ENCODE peak calls at places on chromosomes 4 and X, in five cellular contexts. K, Z, Q, V and I are unnamed samples.

GRCh38 chr4:188495169-188495568 is 355.9 kb downstream of the TRIML1 start:
- DNase-seq in K (no peak), Z (no peak), Q (no peak), V (no peak), I (no peak)

GRCh38 chr4:143346208-143346607 is 9.5 kb downstream of the GAB1 start:
- DNase-seq in K (no peak), Z (no peak), Q (no peak), V (no peak), I (no peak)

GRCh38 chr4:180152831-180153230 is 2090.4 kb upstream of the TENM3 start:
- DNase-seq in K (no peak), Z (no peak), Q (no peak), V (no peak), I (no peak)

GRCh38 chrX:110989869-110990268 is 106.1 kb upstream of the PAK3 start:
- DNase-seq in K (no peak), Z (no peak), Q (no peak), V (no peak), I (no peak)

GRCh38 chr4:61079976-61080375 is 120.2 kb upstream of the ADGRL3 start:
- DNase-seq in K (no peak), Z (no peak), Q (no peak), V (no peak), I (no peak)

GRCh38 chrX:153537526-153538295 is 20.3 kb downstream of the ATP2B3 start:
- DNase-seq in K (no peak), Z (no peak), Q (no peak), V (no peak), I (peak)

GRCh38 chrX:139559383-139560042 is 29.0 kb downstream of the F9 start:
- DNase-seq in K (peak), Z (peak), Q (peak), V (peak), I (peak)

GRCh38 chrX:17654116-17654515 is 83.2 kb upstream of the SCML1 start:
- DNase-seq in K (no peak), Z (no peak), Q (no peak), V (no peak), I (no peak)

GRCh38 chr4:70945452-70946055 is 43.4 kb downstream of the MOB1B start:
- DNase-seq in K (no peak), Z (no peak), Q (no peak), V (no peak), I (no peak)

GRCh38 chrX:66016905-66017658 is 22.8 kb downstream of the VSIG4 start:
- DNase-seq in K (no peak), Z (no peak), Q (no peak), V (no peak), I (no peak)

GRCh38 chr4:16150716-16151115 is 66.9 kb upstream of the PROM1 start:
- DNase-seq in K (no peak), Z (no peak), Q (no peak), V (no peak), I (no peak)

GRCh38 chr4:86835677-86836076 is 13.5 kb downstream of the SLC10A6 start:
- DNase-seq in K (no peak), Z (no peak), Q (no peak), V (no peak), I (no peak)

GRCh38 chr4:176193898-176194297 is 1.5 kb downstream of the SPATA4 start:
- DNase-seq in K (no peak), Z (peak), Q (no peak), V (no peak), I (no peak)

GRCh38 chr4:25723409-25723808 is 67.8 kb downstream of the SLC34A2 start:
- DNase-seq in K (no peak), Z (no peak), Q (no peak), V (no peak), I (no peak)

GRCh38 chrX:134870419-134870818 is 120.4 kb upstream of the SMIM10 start:
- DNase-seq in K (no peak), Z (no peak), Q (no peak), V (no peak), I (no peak)

GRCh38 chr4:48100248-48100647 is 33.8 kb downstream of the TXK start:
- DNase-seq in K (no peak), Z (no peak), Q (no peak), V (no peak), I (no peak)

GRCh38 chr4:88592600-88593448 is 544 bp downstream of the HERC3 start:
- DNase-seq in K (peak), Z (peak), Q (peak), V (peak), I (peak)

GRCh38 chr4:182265881-182266280 is 22.7 kb downstream of the TENM3 start:
- DNase-seq in K (no peak), Z (no peak), Q (no peak), V (no peak), I (no peak)

GRCh38 chr4:42278709-42279324 is 118.5 kb upstream of the SHISA3 start:
- DNase-seq in K (no peak), Z (no peak), Q (peak), V (no peak), I (no peak)

GRCh38 chr4:142607976-142608375 is 238.1 kb downstream of the INPP4B start:
- DNase-seq in K (no peak), Z (no peak), Q (no peak), V (no peak), I (no peak)